ENCODE peak calls at places on chromosomes 6 and 20, in seven cellular contexts. One of them, this sample, is unnamed. For H3K4me1, the result is how much of the 10 kb centered on the place peaks cover.

GRCh38 chr6:166169549-166170421 is 2.1 kb upstream of the TBXT start:
- DNase-seq in naive thymus-derived CD4-positive, alpha-beta T cell: no peak
- DNase-seq in adrenal gland: no peak
- DNase-seq in Panc1: no peak
- DNase-seq in thoracic aorta: no peak
- DNase-seq in lower lobe of right lung: no peak
- DNase-seq in aorta: no peak
- DNase-seq in this sample: no peak

GRCh38 chr6:21383499-21384085 is 210.0 kb upstream of the SOX4 start:
- DNase-seq in naive thymus-derived CD4-positive, alpha-beta T cell: no peak
- DNase-seq in adrenal gland: no peak
- DNase-seq in Panc1: no peak
- DNase-seq in thoracic aorta: no peak
- DNase-seq in lower lobe of right lung: no peak
- DNase-seq in aorta: no peak
- DNase-seq in this sample: no peak

GRCh38 chr6:16762265-16762546 is 946 bp upstream of the ATXN1 start:
- DNase-seq in naive thymus-derived CD4-positive, alpha-beta T cell: no peak
- DNase-seq in adrenal gland: no peak
- DNase-seq in Panc1: no peak
- DNase-seq in thoracic aorta: no peak
- DNase-seq in lower lobe of right lung: no peak
- DNase-seq in aorta: no peak
- DNase-seq in this sample: no peak

GRCh38 chr6:162845972-162846371 is 118.2 kb downstream of the PACRG start:
- DNase-seq in naive thymus-derived CD4-positive, alpha-beta T cell: no peak
- DNase-seq in adrenal gland: no peak
- DNase-seq in Panc1: no peak
- DNase-seq in thoracic aorta: no peak
- DNase-seq in lower lobe of right lung: no peak
- DNase-seq in aorta: no peak
- DNase-seq in this sample: no peak

GRCh38 chr6:147285087-147285855 is 81.1 kb downstream of the STXBP5 start:
- DNase-seq in naive thymus-derived CD4-positive, alpha-beta T cell: peak
- DNase-seq in adrenal gland: no peak
- DNase-seq in Panc1: peak
- DNase-seq in thoracic aorta: no peak
- DNase-seq in lower lobe of right lung: no peak
- DNase-seq in aorta: no peak
- DNase-seq in this sample: no peak

GRCh38 chr6:38064431-38064830 is 244.9 kb downstream of the ZFAND3 start:
- DNase-seq in naive thymus-derived CD4-positive, alpha-beta T cell: no peak
- DNase-seq in adrenal gland: no peak
- DNase-seq in Panc1: no peak
- DNase-seq in thoracic aorta: no peak
- DNase-seq in lower lobe of right lung: no peak
- DNase-seq in aorta: no peak
- DNase-seq in this sample: no peak

GRCh38 chr6:146741609-146742008 is 142.8 kb downstream of the ADGB start:
- DNase-seq in naive thymus-derived CD4-positive, alpha-beta T cell: no peak
- DNase-seq in adrenal gland: no peak
- DNase-seq in Panc1: no peak
- DNase-seq in thoracic aorta: no peak
- DNase-seq in lower lobe of right lung: no peak
- DNase-seq in aorta: no peak
- DNase-seq in this sample: no peak

GRCh38 chr6:13038315-13039261 is 289.7 kb downstream of the TBC1D7 start:
- DNase-seq in naive thymus-derived CD4-positive, alpha-beta T cell: no peak
- DNase-seq in adrenal gland: no peak
- DNase-seq in Panc1: no peak
- DNase-seq in thoracic aorta: no peak
- DNase-seq in lower lobe of right lung: no peak
- DNase-seq in aorta: peak
- DNase-seq in this sample: no peak

GRCh38 chr6:145669627-145670034 is 65.7 kb downstream of the EPM2A start:
- DNase-seq in naive thymus-derived CD4-positive, alpha-beta T cell: no peak
- DNase-seq in adrenal gland: peak
- DNase-seq in Panc1: no peak
- DNase-seq in thoracic aorta: no peak
- DNase-seq in lower lobe of right lung: no peak
- DNase-seq in aorta: no peak
- DNase-seq in this sample: no peak

GRCh38 chr20:37866051-37866450 is 36.9 kb upstream of the VSTM2L start:
- DNase-seq in naive thymus-derived CD4-positive, alpha-beta T cell: no peak
- DNase-seq in adrenal gland: no peak
- DNase-seq in Panc1: no peak
- DNase-seq in thoracic aorta: no peak
- DNase-seq in lower lobe of right lung: no peak
- DNase-seq in aorta: no peak
- DNase-seq in this sample: no peak

GRCh38 chr6:14883921-14884320 is 361.9 kb upstream of the JARID2 start:
- DNase-seq in naive thymus-derived CD4-positive, alpha-beta T cell: no peak
- DNase-seq in adrenal gland: no peak
- DNase-seq in Panc1: no peak
- DNase-seq in thoracic aorta: no peak
- DNase-seq in lower lobe of right lung: no peak
- DNase-seq in aorta: no peak
- DNase-seq in this sample: no peak

GRCh38 chr20:41540916-41541315 is 77.3 kb downstream of the CHD6 start:
- DNase-seq in naive thymus-derived CD4-positive, alpha-beta T cell: no peak
- DNase-seq in adrenal gland: no peak
- DNase-seq in Panc1: no peak
- DNase-seq in thoracic aorta: no peak
- DNase-seq in lower lobe of right lung: no peak
- DNase-seq in aorta: no peak
- DNase-seq in this sample: no peak

GRCh38 chr20:9617940-9618339 is 103.5 kb downstream of the LAMP5 start:
- DNase-seq in naive thymus-derived CD4-positive, alpha-beta T cell: no peak
- DNase-seq in adrenal gland: peak
- DNase-seq in Panc1: peak
- DNase-seq in thoracic aorta: no peak
- DNase-seq in lower lobe of right lung: no peak
- DNase-seq in aorta: no peak
- DNase-seq in this sample: peak

GRCh38 chr6:148493374-148493773 is 150.7 kb downstream of the SASH1 start:
- DNase-seq in naive thymus-derived CD4-positive, alpha-beta T cell: no peak
- DNase-seq in adrenal gland: no peak
- DNase-seq in Panc1: no peak
- DNase-seq in thoracic aorta: no peak
- DNase-seq in lower lobe of right lung: no peak
- DNase-seq in aorta: no peak
- DNase-seq in this sample: no peak

GRCh38 chr6:1062786-1063545 is 248.9 kb upstream of the FOXQ1 start:
- DNase-seq in naive thymus-derived CD4-positive, alpha-beta T cell: no peak
- DNase-seq in adrenal gland: no peak
- DNase-seq in Panc1: no peak
- DNase-seq in thoracic aorta: no peak
- DNase-seq in lower lobe of right lung: no peak
- DNase-seq in aorta: no peak
- DNase-seq in this sample: no peak

GRCh38 chr20:45470262-45470931 is 844 bp downstream of the WFDC2 start:
- DNase-seq in naive thymus-derived CD4-positive, alpha-beta T cell: no peak
- DNase-seq in adrenal gland: no peak
- DNase-seq in Panc1: no peak
- DNase-seq in thoracic aorta: no peak
- DNase-seq in lower lobe of right lung: peak
- DNase-seq in aorta: peak
- DNase-seq in this sample: peak

GRCh38 chr6:144284753-144285547 is at the start of gene UTRN:
- DNase-seq in naive thymus-derived CD4-positive, alpha-beta T cell: peak
- DNase-seq in adrenal gland: peak
- DNase-seq in Panc1: no peak
- DNase-seq in thoracic aorta: peak
- DNase-seq in lower lobe of right lung: peak
- DNase-seq in aorta: peak
- DNase-seq in this sample: peak

GRCh38 chr6:114042267-114043075 is 71.5 kb upstream of the HDAC2 start:
- DNase-seq in naive thymus-derived CD4-positive, alpha-beta T cell: no peak
- DNase-seq in adrenal gland: no peak
- DNase-seq in Panc1: no peak
- DNase-seq in thoracic aorta: no peak
- DNase-seq in lower lobe of right lung: no peak
- DNase-seq in aorta: no peak
- DNase-seq in this sample: no peak

GRCh38 chr6:98833101-98834059 is 994 bp upstream of the POU3F2 start:
- DNase-seq in naive thymus-derived CD4-positive, alpha-beta T cell: no peak
- DNase-seq in adrenal gland: peak
- DNase-seq in Panc1: no peak
- DNase-seq in thoracic aorta: no peak
- DNase-seq in lower lobe of right lung: peak
- DNase-seq in aorta: peak
- DNase-seq in this sample: no peak

GRCh38 chr6:139520321-139520768 is 145.9 kb upstream of the CITED2 start:
- DNase-seq in naive thymus-derived CD4-positive, alpha-beta T cell: no peak
- DNase-seq in adrenal gland: no peak
- DNase-seq in Panc1: no peak
- DNase-seq in thoracic aorta: no peak
- DNase-seq in lower lobe of right lung: no peak
- DNase-seq in aorta: no peak
- DNase-seq in this sample: no peak

DNA sequence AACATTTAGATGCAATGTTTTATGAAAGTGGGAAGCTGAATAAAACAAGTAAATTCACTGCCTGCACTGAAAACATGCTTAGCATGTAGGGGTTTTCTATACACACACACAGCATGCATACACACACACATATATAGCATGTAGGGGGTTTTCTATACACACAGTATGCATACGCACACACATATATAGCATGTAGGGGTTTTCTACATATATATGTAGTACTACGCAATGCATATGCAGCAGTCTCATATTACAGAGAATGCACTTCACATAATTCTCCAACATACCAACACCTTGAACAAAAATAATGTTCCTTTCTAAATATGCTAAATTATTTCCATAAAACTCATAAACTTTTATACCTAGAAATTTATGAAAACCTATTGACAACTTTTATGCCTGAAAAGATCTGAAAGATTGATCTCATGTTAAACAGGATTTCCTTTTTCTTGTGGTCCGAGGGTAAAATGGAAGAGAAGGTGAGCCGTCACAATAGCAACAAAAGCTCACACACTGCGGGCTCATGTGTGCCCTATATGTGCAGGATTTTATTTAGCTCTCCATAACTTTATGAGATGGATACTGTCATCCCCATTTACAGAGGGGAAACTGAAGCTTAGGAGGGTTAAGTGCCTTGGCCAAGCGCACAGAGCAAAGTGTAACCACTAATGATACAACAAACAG is 81.9 kb upstream of the TULP1 start:
- DNase-seq in naive thymus-derived CD4-positive, alpha-beta T cell: peak
- DNase-seq in adrenal gland: no peak
- DNase-seq in Panc1: no peak
- DNase-seq in thoracic aorta: no peak
- DNase-seq in lower lobe of right lung: no peak
- DNase-seq in aorta: no peak
- DNase-seq in this sample: no peak
- H3K4me1 ChIP-seq in naive thymus-derived CD4-positive, alpha-beta T cell: under half
- H3K4me1 ChIP-seq in adrenal gland: half or more
- H3K4me1 ChIP-seq in Panc1: under half
- H3K4me1 ChIP-seq in thoracic aorta: half or more
- H3K4me1 ChIP-seq in lower lobe of right lung: half or more
- H3K4me1 ChIP-seq in aorta: under half
- H3K4me1 ChIP-seq in this sample: under half

GRCh38 chr20:33673115-33673410 is 1.2 kb downstream of the NECAB3 start:
- DNase-seq in naive thymus-derived CD4-positive, alpha-beta T cell: no peak
- DNase-seq in adrenal gland: peak
- DNase-seq in Panc1: no peak
- DNase-seq in thoracic aorta: no peak
- DNase-seq in lower lobe of right lung: no peak
- DNase-seq in aorta: no peak
- DNase-seq in this sample: no peak
- H3K4me1 ChIP-seq in naive thymus-derived CD4-positive, alpha-beta T cell: under half
- H3K4me1 ChIP-seq in adrenal gland: under half
- H3K4me1 ChIP-seq in Panc1: under half
- H3K4me1 ChIP-seq in thoracic aorta: under half
- H3K4me1 ChIP-seq in lower lobe of right lung: under half
- H3K4me1 ChIP-seq in aorta: under half
- H3K4me1 ChIP-seq in this sample: under half

DNA sequence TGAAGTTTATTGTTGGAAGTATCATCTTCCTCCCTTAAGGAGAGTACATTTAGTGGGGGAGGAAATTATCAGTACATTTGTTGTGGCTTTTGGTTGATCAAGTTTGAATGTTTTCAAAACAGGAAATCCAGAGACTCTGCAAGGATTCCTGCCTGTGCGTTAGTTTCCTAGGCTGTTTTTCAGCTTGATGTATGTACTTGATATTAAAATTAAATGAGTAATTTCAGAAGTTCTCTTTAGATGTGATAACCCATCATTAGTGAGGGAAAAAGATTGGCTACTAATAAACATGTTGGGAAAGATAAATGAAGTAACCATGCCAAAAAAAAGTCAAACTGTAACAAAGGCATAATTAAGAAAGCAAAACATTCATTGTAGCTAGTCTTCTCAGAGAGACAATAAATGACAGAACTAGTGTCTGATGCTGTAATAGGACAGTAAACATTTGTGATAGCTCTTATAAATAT is 88.0 kb upstream of the TULP1 start:
- DNase-seq in naive thymus-derived CD4-positive, alpha-beta T cell: peak
- DNase-seq in adrenal gland: no peak
- DNase-seq in Panc1: no peak
- DNase-seq in thoracic aorta: no peak
- DNase-seq in lower lobe of right lung: no peak
- DNase-seq in aorta: no peak
- DNase-seq in this sample: no peak
- H3K4me1 ChIP-seq in naive thymus-derived CD4-positive, alpha-beta T cell: half or more
- H3K4me1 ChIP-seq in adrenal gland: half or more
- H3K4me1 ChIP-seq in Panc1: under half
- H3K4me1 ChIP-seq in thoracic aorta: half or more
- H3K4me1 ChIP-seq in lower lobe of right lung: half or more
- H3K4me1 ChIP-seq in aorta: under half
- H3K4me1 ChIP-seq in this sample: under half

GRCh38 chr6:128914051-128914450 is 31.1 kb downstream of the LAMA2 start:
- DNase-seq in naive thymus-derived CD4-positive, alpha-beta T cell: no peak
- DNase-seq in adrenal gland: no peak
- DNase-seq in Panc1: no peak
- DNase-seq in thoracic aorta: no peak
- DNase-seq in lower lobe of right lung: no peak
- DNase-seq in aorta: no peak
- DNase-seq in this sample: no peak

GRCh38 chr6:128918886-128919285 is 35.9 kb downstream of the LAMA2 start:
- DNase-seq in naive thymus-derived CD4-positive, alpha-beta T cell: no peak
- DNase-seq in adrenal gland: no peak
- DNase-seq in Panc1: no peak
- DNase-seq in thoracic aorta: no peak
- DNase-seq in lower lobe of right lung: no peak
- DNase-seq in aorta: no peak
- DNase-seq in this sample: no peak

GRCh38 chr6:128919412-128919811 is 36.5 kb downstream of the LAMA2 start:
- DNase-seq in naive thymus-derived CD4-positive, alpha-beta T cell: no peak
- DNase-seq in adrenal gland: no peak
- DNase-seq in Panc1: no peak
- DNase-seq in thoracic aorta: no peak
- DNase-seq in lower lobe of right lung: no peak
- DNase-seq in aorta: no peak
- DNase-seq in this sample: no peak

DNA sequence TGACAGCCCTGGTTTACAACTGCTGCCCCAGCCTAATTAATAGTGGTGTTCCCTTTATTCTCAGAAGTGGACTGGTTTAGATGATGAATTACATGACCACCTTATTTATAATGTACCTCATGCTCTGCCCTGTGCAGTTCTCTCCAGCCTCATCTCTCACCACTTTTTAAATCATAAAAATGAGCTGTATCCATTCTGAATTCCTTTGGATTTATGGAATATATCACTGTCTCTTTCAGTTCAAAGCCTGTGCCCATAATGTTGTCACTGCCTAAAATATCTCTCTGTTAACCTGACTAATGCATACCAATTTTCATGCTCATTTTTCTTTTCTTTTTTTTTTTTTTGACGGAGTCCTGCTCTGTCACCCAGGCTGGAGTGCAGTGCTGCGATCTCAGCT is 36.9 kb downstream of the LAMA2 start:
- DNase-seq in naive thymus-derived CD4-positive, alpha-beta T cell: no peak
- DNase-seq in adrenal gland: no peak
- DNase-seq in Panc1: no peak
- DNase-seq in thoracic aorta: no peak
- DNase-seq in lower lobe of right lung: no peak
- DNase-seq in aorta: no peak
- DNase-seq in this sample: no peak
- H3K4me1 ChIP-seq in naive thymus-derived CD4-positive, alpha-beta T cell: under half
- H3K4me1 ChIP-seq in adrenal gland: under half
- H3K4me1 ChIP-seq in Panc1: under half
- H3K4me1 ChIP-seq in thoracic aorta: under half
- H3K4me1 ChIP-seq in lower lobe of right lung: under half
- H3K4me1 ChIP-seq in aorta: under half
- H3K4me1 ChIP-seq in this sample: under half

This sample was measured in pancreas.